ENCODE peak calls at places on chromosomes 5 and 9, in six cellular contexts. T is NCI-H2029, R is endothelial cell, M is RPMI8226, D is skeletal muscle cell, E is H4. V is an unnamed sample.

GRCh38 chr5:59540366-59540765 is 353.2 kb downstream of the PDE4D start:
- DNase-seq in M (no peak), D (no peak), T (peak; percentile 62), R (no peak), E (no peak), V (no peak)

GRCh38 chr9:79477955-79478751 is 93.6 kb upstream of the TLE4 start:
- DNase-seq in T (no peak), R (peak; percentile 46), D (no peak), M (peak; percentile 3), E (peak; percentile 18), V (no peak)

GRCh38 chr5:138789771-138790242 is 36.6 kb downstream of the CTNNA1 start:
- DNase-seq in M (peak; percentile 49), T (no peak), E (peak; percentile 49), R (peak; percentile 9), D (no peak), V (no peak)

GRCh38 chr9:84669293-84670105 is at the start of gene NTRK2:
- DNase-seq in D (no peak), M (peak; percentile 53), E (no peak), R (peak; percentile 53), T (no peak), V (peak; percentile 18)

GRCh38 chr5:149940077-149940574 is 4.5 kb downstream of the PDE6A start:
- DNase-seq in M (no peak), E (no peak), R (no peak), T (no peak), D (no peak), V (no peak)

GRCh38 chr9:124312290-124313265 is 54.8 kb downstream of the NEK6 start:
- DNase-seq in D (no peak), M (no peak), T (no peak), R (no peak), E (no peak), V (no peak)

GRCh38 chr9:113574381-113575262 is 111.1 kb downstream of the RGS3 start:
- DNase-seq in T (no peak), M (no peak), E (no peak), R (no peak), D (no peak), V (no peak)

GRCh38 chr5:111353035-111353434 is 128.9 kb downstream of the CAMK4 start:
- DNase-seq in D (no peak), M (no peak), R (no peak), E (no peak), T (no peak), V (no peak)

GRCh38 chr9:112711050-112711689 is 6.7 kb downstream of the INIP start:
- DNase-seq in E (peak; percentile 20), D (no peak), R (no peak), T (no peak), M (no peak), V (no peak)

GRCh38 chr9:113131689-113132151 is 19.1 kb upstream of the SLC31A2 start:
- DNase-seq in R (peak; percentile 42), D (no peak), T (no peak), E (no peak), M (peak; percentile 12), V (no peak)

GRCh38 chr5:152551061-152551460 is 146.0 kb upstream of the NMUR2 start:
- DNase-seq in E (no peak), T (no peak), D (no peak), R (no peak), M (no peak), V (no peak)

GRCh38 chr9:122986010-122986409 is 45.2 kb downstream of the RABGAP1 start:
- DNase-seq in R (no peak), M (no peak), T (no peak), E (no peak), D (no peak), V (no peak)

GRCh38 chr5:82314964-82315728 is 37.0 kb upstream of the RPS23 start:
- DNase-seq in M (no peak), E (no peak), R (no peak), T (no peak), D (no peak), V (no peak)

GRCh38 chr5:123610665-123611406 is 98.9 kb downstream of the CSNK1G3 start:
- DNase-seq in R (peak; percentile 30), E (peak; percentile 59), T (peak; percentile 48), D (peak; percentile 29), M (peak; percentile 50), V (peak; percentile 36)

GRCh38 chr5:157865844-157866243 is 6.9 kb upstream of the CLINT1 start:
- DNase-seq in R (no peak), T (no peak), M (no peak), D (no peak), E (no peak), V (no peak)

GRCh38 chr9:89879276-89879675 is 274.5 kb downstream of the GADD45G start:
- DNase-seq in R (no peak), M (no peak), T (no peak), D (no peak), E (no peak), V (no peak)

GRCh38 chr5:39072915-39073758 is 1.1 kb downstream of the RICTOR start:
- DNase-seq in R (peak; percentile 52), M (peak; percentile 71), E (peak; percentile 50), T (no peak), D (no peak), V (peak; percentile 74)

GRCh38 chr9:111630182-111631070 is 708 bp upstream of the DNAJC25 start:
- DNase-seq in R (no peak), E (no peak), T (no peak), D (no peak), M (no peak), V (no peak)

GRCh38 chr9:6686396-6686795 is 40.9 kb upstream of the GLDC start:
- DNase-seq in M (no peak), R (no peak), T (no peak), E (no peak), D (peak; percentile 9), V (no peak)

GRCh38 chr9:28714175-28714574 is 1140.9 kb upstream of the C9orf72 start:
- DNase-seq in R (no peak), D (no peak), E (no peak), M (no peak), T (no peak), V (no peak)

GRCh38 chr9:116066221-116066620 is 87.4 kb upstream of the PAPPA start:
- DNase-seq in R (no peak), D (no peak), E (no peak), M (no peak), T (no peak), V (no peak)

GRCh38 chr9:133715866-133716563 is 22.1 kb downstream of the SARDH start:
- DNase-seq in R (peak; percentile 38), D (no peak), T (no peak), E (no peak), M (no peak), V (no peak)

GRCh38 chr5:98510111-98510510 is 263.4 kb upstream of the RGMB start:
- DNase-seq in R (no peak), E (no peak), M (no peak), D (no peak), T (no peak), V (peak; percentile 61)

V was measured in colonic mucosa.